ENCODE peak calls at places on chromosomes 2 and 18, in five cellular contexts. One of them, this sample, is unnamed. For H3K4me1, the result is how much of the 10 kb centered on the place peaks cover.

GRCh38 chr2:237207641-237208040 is 122.0 kb downstream of the COPS8 start:
- DNase-seq in stomach: peak
- DNase-seq in ovary: no peak
- DNase-seq in IMR-90: peak
- DNase-seq in K562: no peak
- DNase-seq in this sample: peak

GRCh38 chr18:31513189-31513907 is 15.4 kb downstream of the DSG2 start:
- DNase-seq in stomach: no peak
- DNase-seq in ovary: no peak
- DNase-seq in IMR-90: peak
- DNase-seq in K562: no peak
- DNase-seq in this sample: no peak

GRCh38 chr2:33678447-33678846 is 79.3 kb upstream of the FAM98A start:
- DNase-seq in stomach: no peak
- DNase-seq in ovary: no peak
- DNase-seq in IMR-90: no peak
- DNase-seq in K562: no peak
- DNase-seq in this sample: no peak

GRCh38 chr2:199851886-199852285 is 894 bp upstream of the FTCDNL1 start:
- DNase-seq in stomach: no peak
- DNase-seq in ovary: no peak
- DNase-seq in IMR-90: no peak
- DNase-seq in K562: no peak
- DNase-seq in this sample: no peak

GRCh38 chr2:208466133-208466919 is 59.7 kb downstream of the PTH2R start:
- DNase-seq in stomach: no peak
- DNase-seq in ovary: no peak
- DNase-seq in IMR-90: peak
- DNase-seq in K562: peak
- DNase-seq in this sample: no peak

GRCh38 chr2:119929537-119929936 is 83.3 kb upstream of the EPB41L5 start:
- DNase-seq in stomach: no peak
- DNase-seq in ovary: no peak
- DNase-seq in IMR-90: no peak
- DNase-seq in K562: no peak
- DNase-seq in this sample: no peak

GRCh38 chr2:70947556-70948184 is 12.0 kb downstream of the ATP6V1B1 start:
- DNase-seq in stomach: no peak
- DNase-seq in ovary: no peak
- DNase-seq in IMR-90: peak
- DNase-seq in K562: no peak
- DNase-seq in this sample: peak

GRCh38 chr2:205764502-205764815 is 82.2 kb downstream of the NRP2 start:
- DNase-seq in stomach: no peak
- DNase-seq in ovary: no peak
- DNase-seq in IMR-90: no peak
- DNase-seq in K562: no peak
- DNase-seq in this sample: peak

GRCh38 chr2:205746408-205746785 is 64.1 kb downstream of the NRP2 start:
- DNase-seq in stomach: peak
- DNase-seq in ovary: no peak
- DNase-seq in IMR-90: no peak
- DNase-seq in K562: no peak
- DNase-seq in this sample: peak

GRCh38 chr18:21632393-21632792 is 20.3 kb downstream of the SNRPD1 start:
- DNase-seq in stomach: no peak
- DNase-seq in ovary: no peak
- DNase-seq in IMR-90: no peak
- DNase-seq in K562: no peak
- DNase-seq in this sample: no peak

DNA sequence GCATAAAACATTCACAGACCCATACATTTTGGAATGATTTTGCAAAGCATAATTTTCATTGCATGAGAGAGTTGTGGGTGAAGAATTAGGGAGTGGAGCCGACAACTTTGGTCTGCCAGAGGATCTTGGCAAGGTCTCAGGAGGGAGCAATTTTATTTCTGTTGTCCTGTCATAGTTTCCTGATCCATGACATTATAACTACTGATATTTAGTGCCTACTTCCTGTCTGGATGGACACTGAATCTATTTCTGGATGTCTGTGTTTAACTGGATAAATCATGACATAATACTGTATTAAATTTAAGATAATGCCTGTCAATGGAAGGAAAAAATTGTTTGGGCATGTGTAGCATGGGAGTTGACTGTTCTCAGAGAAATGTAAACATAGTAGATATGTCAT is 2.5 kb downstream of the ITGA4 start:
- DNase-seq in stomach: no peak
- DNase-seq in ovary: no peak
- DNase-seq in IMR-90: peak
- DNase-seq in K562: no peak
- DNase-seq in this sample: no peak
- H3K4me1 ChIP-seq in stomach: under half
- H3K4me1 ChIP-seq in ovary: under half
- H3K4me1 ChIP-seq in IMR-90: under half
- H3K4me1 ChIP-seq in K562: under half
- H3K4me1 ChIP-seq in this sample: under half

GRCh38 chr2:217903142-217903858 is 99.5 kb downstream of the TNS1 start:
- DNase-seq in stomach: no peak
- DNase-seq in ovary: no peak
- DNase-seq in IMR-90: no peak
- DNase-seq in K562: no peak
- DNase-seq in this sample: no peak

GRCh38 chr2:217905395-217905794 is 97.4 kb downstream of the TNS1 start:
- DNase-seq in stomach: no peak
- DNase-seq in ovary: peak
- DNase-seq in IMR-90: no peak
- DNase-seq in K562: no peak
- DNase-seq in this sample: peak

GRCh38 chr2:217904614-217904965 is 98.2 kb downstream of the TNS1 start:
- DNase-seq in stomach: no peak
- DNase-seq in ovary: no peak
- DNase-seq in IMR-90: no peak
- DNase-seq in K562: no peak
- DNase-seq in this sample: no peak

GRCh38 chr2:217902281-217903141 is 100.3 kb downstream of the TNS1 start:
- DNase-seq in stomach: peak
- DNase-seq in ovary: peak
- DNase-seq in IMR-90: peak
- DNase-seq in K562: peak
- DNase-seq in this sample: peak

DNA sequence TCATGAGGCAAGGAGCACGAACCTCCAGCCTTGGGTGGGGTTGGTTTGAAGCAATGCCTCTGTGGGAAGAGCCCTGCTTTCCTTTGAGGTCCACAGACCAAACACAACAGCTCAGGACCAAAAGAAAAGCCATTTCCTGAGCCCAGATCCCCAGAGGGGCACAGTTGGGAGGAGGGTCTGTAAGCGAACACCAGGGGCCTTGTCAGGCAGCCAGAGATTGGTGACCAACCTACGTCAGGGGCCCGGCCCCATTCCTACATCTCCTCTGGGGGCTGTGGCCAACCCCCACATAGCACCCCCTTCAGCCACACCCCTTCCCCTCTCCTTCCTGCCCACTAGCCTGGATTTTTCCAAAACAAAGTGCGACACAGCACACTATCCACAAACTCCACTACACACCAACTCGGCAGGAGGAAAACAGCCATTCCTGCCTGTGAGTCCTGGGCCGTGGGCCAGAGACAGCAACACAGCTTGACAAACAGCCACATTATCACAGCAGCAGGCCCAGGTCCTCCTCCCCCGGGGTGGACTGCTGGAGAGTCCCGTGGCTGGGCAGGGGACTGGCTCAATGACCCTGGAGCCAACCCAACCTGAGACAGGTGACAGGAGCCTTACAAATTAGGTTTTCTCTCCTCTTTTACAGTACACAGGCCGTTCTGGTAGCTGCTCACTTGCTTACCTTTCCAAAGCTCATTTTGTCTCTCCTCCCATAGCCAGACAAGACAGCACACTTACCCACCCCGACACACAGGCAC is 98.8 kb downstream of the TNS1 start:
- DNase-seq in stomach: peak
- DNase-seq in ovary: peak
- DNase-seq in IMR-90: peak
- DNase-seq in K562: no peak
- DNase-seq in this sample: peak
- TF ChIP-seq POLR2A in stomach: no peak
- TF ChIP-seq POLR2A in ovary: peak
- TF ChIP-seq POLR2A in IMR-90: no peak
- TF ChIP-seq POLR2A in K562: no peak
- TF ChIP-seq POLR2A in this sample: no peak

GRCh38 chr2:101111917-101112771 is 39.0 kb downstream of the TBC1D8 start:
- DNase-seq in stomach: no peak
- DNase-seq in ovary: no peak
- DNase-seq in IMR-90: peak
- DNase-seq in K562: no peak
- DNase-seq in this sample: peak
- H3K4me1 ChIP-seq in stomach: half or more
- H3K4me1 ChIP-seq in ovary: under half
- H3K4me1 ChIP-seq in IMR-90: under half
- H3K4me1 ChIP-seq in K562: under half
- H3K4me1 ChIP-seq in this sample: under half

DNA sequence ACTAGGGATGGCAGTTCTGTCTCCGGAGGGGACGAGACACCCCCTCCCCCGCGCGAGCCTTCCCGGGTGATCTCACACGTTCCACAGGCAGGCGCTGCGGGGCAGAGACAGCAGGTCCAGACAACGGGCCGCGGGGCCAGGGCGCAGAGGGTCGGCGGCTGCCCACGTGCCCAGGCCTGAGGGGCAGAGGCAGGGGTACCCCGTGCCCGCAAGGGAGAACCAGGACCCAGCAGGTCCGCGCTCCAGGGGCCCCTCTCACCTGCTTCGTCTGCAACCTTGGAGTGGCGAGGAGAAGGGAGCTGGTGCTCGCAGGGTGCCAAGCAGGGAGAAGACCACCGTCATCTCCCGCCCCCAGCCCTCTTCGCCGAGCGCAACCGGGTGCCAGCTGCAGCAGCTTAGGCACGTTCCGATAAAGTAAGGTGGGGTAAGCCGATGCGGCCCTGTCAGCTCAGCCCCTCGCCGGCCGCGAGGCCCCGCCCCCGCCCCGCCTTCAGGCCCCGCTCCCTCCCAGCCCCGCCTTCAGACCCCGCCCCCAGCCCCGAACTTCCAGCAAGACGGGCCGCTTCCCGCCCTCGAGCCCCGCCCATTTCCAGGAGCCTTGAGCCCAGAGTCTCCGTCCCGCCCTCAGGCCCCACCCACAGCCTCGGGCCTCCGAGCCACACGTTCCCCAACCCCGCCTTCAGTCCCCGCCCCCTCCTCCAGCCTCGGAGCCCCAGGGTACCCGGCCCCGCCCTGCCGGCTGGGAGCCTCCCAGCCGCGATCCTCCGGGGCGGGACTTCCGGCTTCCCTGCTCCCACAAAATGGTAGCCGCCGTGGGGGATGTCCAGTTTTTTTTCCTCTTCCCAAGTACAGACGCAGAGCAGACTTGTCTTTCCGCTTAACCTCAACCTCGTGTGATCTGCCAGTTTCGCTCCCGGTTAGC is at the start of gene GPR155:
- DNase-seq in stomach: peak
- DNase-seq in ovary: peak
- DNase-seq in IMR-90: peak
- DNase-seq in K562: peak
- DNase-seq in this sample: peak
- TF ChIP-seq POLR2A in stomach: no peak
- TF ChIP-seq POLR2A in ovary: peak
- TF ChIP-seq POLR2A in IMR-90: peak
- TF ChIP-seq POLR2A in K562: peak
- TF ChIP-seq POLR2A in this sample: peak

GRCh38 chr2:158232476-158232875 is 130.8 kb downstream of the UPP2 start:
- DNase-seq in stomach: no peak
- DNase-seq in ovary: no peak
- DNase-seq in IMR-90: no peak
- DNase-seq in K562: no peak
- DNase-seq in this sample: no peak
- H3K4me1 ChIP-seq in stomach: under half
- H3K4me1 ChIP-seq in ovary: under half
- H3K4me1 ChIP-seq in IMR-90: under half
- H3K4me1 ChIP-seq in K562: under half
- H3K4me1 ChIP-seq in this sample: under half

GRCh38 chr2:86234573-86235131 is 35.4 kb downstream of the MRPL35 start:
- DNase-seq in stomach: no peak
- DNase-seq in ovary: no peak
- DNase-seq in IMR-90: no peak
- DNase-seq in K562: no peak
- DNase-seq in this sample: peak

GRCh38 chr2:86235196-86235980 is 36.1 kb downstream of the MRPL35 start:
- DNase-seq in stomach: no peak
- DNase-seq in ovary: no peak
- DNase-seq in IMR-90: no peak
- DNase-seq in K562: no peak
- DNase-seq in this sample: peak

GRCh38 chr2:86231680-86232372 is 32.6 kb downstream of the MRPL35 start:
- DNase-seq in stomach: no peak
- DNase-seq in ovary: no peak
- DNase-seq in IMR-90: no peak
- DNase-seq in K562: no peak
- DNase-seq in this sample: peak

GRCh38 chr2:86232373-86232784 is 33.1 kb downstream of the MRPL35 start:
- DNase-seq in stomach: no peak
- DNase-seq in ovary: no peak
- DNase-seq in IMR-90: no peak
- DNase-seq in K562: no peak
- DNase-seq in this sample: peak

GRCh38 chr2:86233464-86233863 is 34.2 kb downstream of the MRPL35 start:
- DNase-seq in stomach: no peak
- DNase-seq in ovary: no peak
- DNase-seq in IMR-90: no peak
- DNase-seq in K562: no peak
- DNase-seq in this sample: no peak
- TF ChIP-seq POLR2A in stomach: no peak
- TF ChIP-seq POLR2A in ovary: no peak
- TF ChIP-seq POLR2A in IMR-90: no peak
- TF ChIP-seq POLR2A in K562: no peak
- TF ChIP-seq POLR2A in this sample: no peak

DNA sequence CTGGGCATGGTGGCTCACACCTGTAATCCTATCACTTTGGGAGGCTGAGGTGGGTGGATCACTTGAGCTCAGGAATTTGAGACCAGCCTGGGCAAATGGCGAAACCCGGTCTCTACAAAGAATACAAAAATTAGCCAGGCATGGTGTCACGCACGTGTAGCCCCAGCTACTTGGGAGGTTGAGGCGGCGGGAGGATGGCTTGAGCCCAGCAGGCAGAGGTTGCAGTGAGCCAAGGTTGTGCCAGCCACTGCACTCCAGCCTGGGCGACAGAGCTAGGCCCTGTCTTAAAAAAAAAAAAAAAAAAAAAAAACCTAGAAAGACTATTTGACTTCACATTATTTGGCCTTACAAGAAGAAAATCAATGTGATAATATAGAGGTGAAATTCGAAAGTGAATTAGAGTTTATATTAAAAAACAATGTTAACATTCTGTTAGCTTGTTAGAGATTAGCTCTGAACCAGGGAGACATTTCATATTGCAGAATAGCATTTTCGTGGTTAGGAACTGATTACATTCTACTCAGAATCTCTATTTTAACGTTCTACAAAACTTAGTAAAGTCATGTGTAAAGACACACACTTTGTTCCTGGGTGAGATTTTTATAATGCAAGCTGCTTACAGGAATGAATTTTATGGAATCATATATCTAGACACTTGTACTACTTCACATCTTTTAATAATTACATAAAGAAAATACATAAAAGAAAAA is 120.5 kb downstream of the THADA start:
- DNase-seq in stomach: no peak
- DNase-seq in ovary: peak
- DNase-seq in IMR-90: peak
- DNase-seq in K562: no peak
- DNase-seq in this sample: no peak
- H3K4me1 ChIP-seq in stomach: under half
- H3K4me1 ChIP-seq in ovary: under half
- H3K4me1 ChIP-seq in IMR-90: under half
- H3K4me1 ChIP-seq in K562: under half
- H3K4me1 ChIP-seq in this sample: under half

GRCh38 chr2:156399950-156400703 is 36.1 kb upstream of the GPD2 start:
- DNase-seq in stomach: peak
- DNase-seq in ovary: peak
- DNase-seq in IMR-90: peak
- DNase-seq in K562: peak
- DNase-seq in this sample: peak
- TF ChIP-seq POLR2A in stomach: no peak
- TF ChIP-seq POLR2A in ovary: no peak
- TF ChIP-seq POLR2A in IMR-90: peak
- TF ChIP-seq POLR2A in K562: no peak
- TF ChIP-seq POLR2A in this sample: no peak